ENCODE peak calls at places on chromosomes 7 and 10, in five cellular contexts. C is CD4-positive, CD25-positive, alpha-beta regulatory T cell; L is cardiac fibroblast; O is PC-9; I is upper lobe of right lung. G is an unnamed sample.

GRCh38 chr7:77699056-77699455 is 2.8 kb downstream of the RSBN1L start:
- DNase-seq in L (no peak), I (no peak), O (no peak), C (no peak), G (no peak)

GRCh38 chr7:47724335-47724982 is 142.5 kb upstream of the TNS3 start:
- DNase-seq in L (peak), C (no peak), I (no peak), O (peak), G (peak)

GRCh38 chr7:143884978-143885559 is 16.9 kb downstream of the TCAF1 start:
- DNase-seq in L (peak), I (no peak), C (no peak), O (no peak), G (no peak)

GRCh38 chr10:24425151-24425550 is 216.2 kb downstream of the KIAA1217 start:
- DNase-seq in C (no peak), O (no peak), L (no peak), I (no peak), G (no peak)

GRCh38 chr10:128078136-128078969 is 47.9 kb downstream of the MKI67 start:
- DNase-seq in I (peak), C (peak), L (peak), O (peak), G (peak)

GRCh38 chr10:88530629-88531382 is 52.3 kb downstream of the RNLS start:
- DNase-seq in I (no peak), C (no peak), L (no peak), O (no peak), G (no peak)

GRCh38 chr10:50992972-50993766 is 81.1 kb upstream of the PRKG1 start:
- DNase-seq in L (peak), C (no peak), I (peak), O (no peak), G (no peak)

GRCh38 chr7:24718977-24719491 is 38.2 kb downstream of the GSDME start:
- DNase-seq in I (no peak), C (no peak), L (no peak), O (no peak), G (no peak)

GRCh38 chr10:69649771-69650550 is 19.9 kb downstream of the FAM241B start:
- DNase-seq in O (no peak), I (no peak), L (no peak), C (no peak), G (no peak)

GRCh38 chr7:47604496-47604890 is 22.6 kb upstream of the TNS3 start:
- DNase-seq in O (no peak), L (no peak), C (no peak), I (no peak), G (no peak)

GRCh38 chr10:100829103-100829870 is 83.5 kb upstream of the SLF2 start:
- DNase-seq in L (no peak), O (no peak), C (no peak), I (no peak), G (peak)

GRCh38 chr10:133169173-133169947 is 9.3 kb downstream of the KNDC1 start:
- DNase-seq in I (no peak), O (no peak), L (no peak), C (no peak), G (peak)

GRCh38 chr7:22799633-22800032 is 23.0 kb downstream of the TOMM7 start:
- DNase-seq in L (peak), O (no peak), C (no peak), I (no peak), G (no peak)

GRCh38 chr10:25026463-25026862 is 10.1 kb downstream of the THNSL1 start:
- DNase-seq in L (peak), I (no peak), C (no peak), O (no peak), G (no peak)

GRCh38 chr7:86991844-86992243 is 67.6 kb downstream of the ELAPOR2 start:
- DNase-seq in C (no peak), O (no peak), I (no peak), L (no peak), G (no peak)

GRCh38 chr7:129951076-129952011 is 1.4 kb downstream of the UBE2H start:
- DNase-seq in I (peak), L (no peak), O (no peak), C (no peak), G (no peak)

GRCh38 chr7:137717811-137718271 is 128.9 kb downstream of the DGKI start:
- DNase-seq in O (no peak), C (no peak), I (no peak), L (peak), G (no peak)

GRCh38 chr7:27099839-27100225 is 2.7 kb downstream of the HOXA2 start:
- DNase-seq in C (no peak), O (no peak), I (no peak), L (no peak), G (no peak)

GRCh38 chr7:104111294-104111693 is 96.5 kb downstream of the ORC5 start:
- DNase-seq in O (no peak), L (no peak), I (no peak), C (no peak), G (no peak)

GRCh38 chr10:120719333-120719732 is 131.8 kb upstream of the WDR11 start:
- DNase-seq in O (no peak), I (no peak), L (no peak), C (no peak), G (no peak)

GRCh38 chr7:99383203-99383602 is 8.7 kb downstream of the ARPC1B start:
- DNase-seq in C (no peak), I (no peak), O (no peak), L (no peak), G (no peak)

GRCh38 chr10:14564268-14564744 is 210.4 kb downstream of the FAM107B start:
- DNase-seq in I (no peak), C (peak), L (no peak), O (no peak), G (no peak)
- H3K4me3 ChIP-seq in I (no peak), C (peak), L (no peak), O (no peak), G (no peak)

GRCh38 chr7:8440670-8441069 is 7.3 kb downstream of the NXPH1 start:
- DNase-seq in I (no peak), O (no peak), C (no peak), L (no peak), G (no peak)
- H3K4me3 ChIP-seq in I (no peak), O (no peak), C (no peak), L (no peak), G (no peak)

GRCh38 chr7:30912986-30913671 is 1.5 kb downstream of the AQP1 start:
- DNase-seq in I (no peak), O (no peak), C (no peak), L (no peak), G (no peak)
- H3K4me3 ChIP-seq in I (peak), O (no peak), C (no peak), L (peak), G (no peak)

GRCh38 chr10:114856544-114857287 is 35.1 kb downstream of the FHIP2A start:
- DNase-seq in C (no peak), L (peak), I (no peak), O (peak), G (no peak)
- H3K4me3 ChIP-seq in C (peak), L (no peak), I (no peak), O (peak), G (no peak)

DNA sequence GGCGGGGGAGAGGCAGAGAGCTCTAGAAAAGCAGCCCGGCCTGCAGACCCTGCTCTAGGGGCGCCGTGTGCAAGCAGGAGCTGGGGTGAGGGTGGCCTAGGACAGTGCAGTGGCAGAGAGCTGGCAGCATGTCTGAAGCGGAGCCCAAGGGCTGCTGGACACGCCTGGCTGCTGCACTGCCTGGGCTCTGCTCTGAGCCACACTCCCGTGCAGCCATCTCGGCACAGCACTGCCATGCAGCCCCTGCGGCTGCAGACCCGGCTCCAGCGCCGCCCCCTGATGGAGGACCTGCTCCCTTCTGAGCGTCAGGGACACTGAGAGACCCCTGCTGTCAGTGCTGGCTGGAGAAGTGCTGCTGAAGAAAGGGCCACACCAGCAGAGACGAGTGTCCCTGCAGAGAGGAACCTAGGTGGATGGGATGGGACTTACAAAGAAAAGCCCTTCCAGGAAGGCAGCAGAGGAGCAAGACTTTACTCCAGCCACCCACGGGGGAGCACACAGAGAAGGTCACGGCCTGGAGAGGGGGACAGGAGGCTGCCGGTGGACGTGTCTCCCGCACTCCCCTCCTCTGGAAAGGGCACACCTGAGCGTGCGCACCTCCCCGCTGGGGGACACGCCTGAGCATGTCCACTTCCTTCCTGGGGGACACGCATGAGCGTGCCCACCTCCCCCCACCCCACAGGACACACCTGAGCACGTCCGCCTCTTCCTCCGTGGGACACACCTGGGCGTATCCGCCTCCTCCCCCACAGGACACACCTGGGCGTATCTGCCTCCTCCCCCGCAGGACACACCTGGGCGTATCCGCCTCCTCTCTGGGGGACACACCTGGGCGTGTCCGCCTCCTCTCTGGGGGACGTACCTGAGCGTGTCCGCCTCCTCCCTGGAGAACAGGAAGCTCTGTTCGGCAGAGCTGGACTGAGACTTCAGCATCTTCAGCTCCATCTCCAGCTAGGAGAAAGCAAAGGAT is 252.9 kb downstream of the MAD1L1 start:
- DNase-seq in O (no peak), I (peak), L (no peak), C (no peak), G (no peak)
- H3K4me3 ChIP-seq in O (no peak), I (no peak), L (no peak), C (no peak), G (no peak)

GRCh38 chr10:72085864-72086465 is 2.4 kb downstream of the SPOCK2 start:
- DNase-seq in L (no peak), C (no peak), I (no peak), O (no peak), G (no peak)
- H3K4me3 ChIP-seq in L (no peak), C (peak), I (peak), O (no peak), G (no peak)

GRCh38 chr7:28473567-28474266 is 61.4 kb downstream of the CREB5 start:
- DNase-seq in I (no peak), L (no peak), O (no peak), C (no peak), G (no peak)
- H3K4me3 ChIP-seq in I (no peak), L (no peak), O (no peak), C (no peak), G (no peak)